ENCODE peak calls at places on chromosomes 11 and 22, in seven cellular contexts. One of them, this sample, is unnamed.

GRCh38 chr11:70495351-70496310 is 97.3 kb downstream of the CTTN start:
- DNase-seq in fibroblast of pulmonary artery: no peak
- DNase-seq in lung: no peak
- DNase-seq in GM12865: no peak
- DNase-seq in esophagus squamous epithelium: no peak
- DNase-seq in fibroblast of the aortic adventitia: no peak
- DNase-seq in heart left ventricle: no peak
- DNase-seq in this sample: no peak

GRCh38 chr11:7592706-7593105 is 78.9 kb downstream of the PPFIBP2 start:
- DNase-seq in fibroblast of pulmonary artery: peak; percentile 83
- DNase-seq in lung: peak; percentile 63
- DNase-seq in GM12865: peak; percentile 24
- DNase-seq in esophagus squamous epithelium: no peak
- DNase-seq in fibroblast of the aortic adventitia: peak; percentile 85
- DNase-seq in heart left ventricle: peak; percentile 72
- DNase-seq in this sample: no peak

GRCh38 chr11:126169291-126169690 is 42.2 kb downstream of the RPUSD4 start:
- DNase-seq in fibroblast of pulmonary artery: no peak
- DNase-seq in lung: no peak
- DNase-seq in GM12865: no peak
- DNase-seq in esophagus squamous epithelium: no peak
- DNase-seq in fibroblast of the aortic adventitia: no peak
- DNase-seq in heart left ventricle: no peak
- DNase-seq in this sample: no peak

GRCh38 chr11:129710423-129710822 is 105.2 kb upstream of the TMEM45B start:
- DNase-seq in fibroblast of pulmonary artery: no peak
- DNase-seq in lung: no peak
- DNase-seq in GM12865: no peak
- DNase-seq in esophagus squamous epithelium: no peak
- DNase-seq in fibroblast of the aortic adventitia: no peak
- DNase-seq in heart left ventricle: no peak
- DNase-seq in this sample: no peak

GRCh38 chr22:50737728-50738648 is at the start of gene ACR:
- DNase-seq in fibroblast of pulmonary artery: no peak
- DNase-seq in lung: no peak
- DNase-seq in GM12865: no peak
- DNase-seq in esophagus squamous epithelium: no peak
- DNase-seq in fibroblast of the aortic adventitia: no peak
- DNase-seq in heart left ventricle: no peak
- DNase-seq in this sample: no peak

GRCh38 chr22:37173709-37174108 is 14.3 kb downstream of the C1QTNF6 start:
- DNase-seq in fibroblast of pulmonary artery: peak; percentile 77
- DNase-seq in lung: no peak
- DNase-seq in GM12865: no peak
- DNase-seq in esophagus squamous epithelium: no peak
- DNase-seq in fibroblast of the aortic adventitia: peak; percentile 87
- DNase-seq in heart left ventricle: peak; percentile 60
- DNase-seq in this sample: no peak

GRCh38 chr11:44530413-44531115 is 34.9 kb upstream of the CD82 start:
- DNase-seq in fibroblast of pulmonary artery: peak; percentile 63
- DNase-seq in lung: no peak
- DNase-seq in GM12865: no peak
- DNase-seq in esophagus squamous epithelium: no peak
- DNase-seq in fibroblast of the aortic adventitia: peak; percentile 31
- DNase-seq in heart left ventricle: no peak
- DNase-seq in this sample: no peak

GRCh38 chr11:74533421-74533820 is 39.9 kb upstream of the LIPT2 start:
- DNase-seq in fibroblast of pulmonary artery: no peak
- DNase-seq in lung: no peak
- DNase-seq in GM12865: no peak
- DNase-seq in esophagus squamous epithelium: no peak
- DNase-seq in fibroblast of the aortic adventitia: no peak
- DNase-seq in heart left ventricle: no peak
- DNase-seq in this sample: no peak

GRCh38 chr22:24435861-24436351 is 8.5 kb downstream of the ADORA2A start:
- DNase-seq in fibroblast of pulmonary artery: peak; percentile 39
- DNase-seq in lung: no peak
- DNase-seq in GM12865: no peak
- DNase-seq in esophagus squamous epithelium: no peak
- DNase-seq in fibroblast of the aortic adventitia: peak; percentile 47
- DNase-seq in heart left ventricle: peak; percentile 40
- DNase-seq in this sample: peak; percentile 33

GRCh38 chr22:27110985-27111451 is 453.6 kb downstream of the MIAT start:
- DNase-seq in fibroblast of pulmonary artery: peak; percentile 53
- DNase-seq in lung: no peak
- DNase-seq in GM12865: no peak
- DNase-seq in esophagus squamous epithelium: no peak
- DNase-seq in fibroblast of the aortic adventitia: peak; percentile 75
- DNase-seq in heart left ventricle: no peak
- DNase-seq in this sample: peak; percentile 74

GRCh38 chr11:121347094-121347493 is 54.5 kb downstream of the SC5D start:
- DNase-seq in fibroblast of pulmonary artery: no peak
- DNase-seq in lung: no peak
- DNase-seq in GM12865: no peak
- DNase-seq in esophagus squamous epithelium: no peak
- DNase-seq in fibroblast of the aortic adventitia: no peak
- DNase-seq in heart left ventricle: no peak
- DNase-seq in this sample: no peak

GRCh38 chr11:128291043-128291442 is 296.3 kb downstream of the ETS1 start:
- DNase-seq in fibroblast of pulmonary artery: no peak
- DNase-seq in lung: no peak
- DNase-seq in GM12865: peak; percentile 24
- DNase-seq in esophagus squamous epithelium: no peak
- DNase-seq in fibroblast of the aortic adventitia: no peak
- DNase-seq in heart left ventricle: peak; percentile 23
- DNase-seq in this sample: no peak

GRCh38 chr11:133383689-133384088 is 148.6 kb downstream of the OPCML start:
- DNase-seq in fibroblast of pulmonary artery: no peak
- DNase-seq in lung: no peak
- DNase-seq in GM12865: no peak
- DNase-seq in esophagus squamous epithelium: no peak
- DNase-seq in fibroblast of the aortic adventitia: no peak
- DNase-seq in heart left ventricle: no peak
- DNase-seq in this sample: no peak

GRCh38 chr11:1852885-1853284 is at the start of gene LSP1:
- DNase-seq in fibroblast of pulmonary artery: no peak
- DNase-seq in lung: no peak
- DNase-seq in GM12865: peak; percentile 98
- DNase-seq in esophagus squamous epithelium: peak; percentile 59
- DNase-seq in fibroblast of the aortic adventitia: no peak
- DNase-seq in heart left ventricle: no peak
- DNase-seq in this sample: no peak

GRCh38 chr11:82864268-82864667 is 36.0 kb downstream of the PRCP start:
- DNase-seq in fibroblast of pulmonary artery: peak; percentile 71
- DNase-seq in lung: peak; percentile 52
- DNase-seq in GM12865: peak; percentile 52
- DNase-seq in esophagus squamous epithelium: no peak
- DNase-seq in fibroblast of the aortic adventitia: peak; percentile 60
- DNase-seq in heart left ventricle: peak; percentile 45
- DNase-seq in this sample: peak; percentile 36

GRCh38 chr11:16612801-16613400 is 125.5 kb upstream of the C11orf58 start:
- DNase-seq in fibroblast of pulmonary artery: no peak
- DNase-seq in lung: no peak
- DNase-seq in GM12865: no peak
- DNase-seq in esophagus squamous epithelium: no peak
- DNase-seq in fibroblast of the aortic adventitia: no peak
- DNase-seq in heart left ventricle: peak; percentile 21
- DNase-seq in this sample: no peak

GRCh38 chr11:32116668-32117067 is 25.8 kb downstream of the RCN1 start:
- DNase-seq in fibroblast of pulmonary artery: no peak
- DNase-seq in lung: no peak
- DNase-seq in GM12865: no peak
- DNase-seq in esophagus squamous epithelium: no peak
- DNase-seq in fibroblast of the aortic adventitia: no peak
- DNase-seq in heart left ventricle: no peak
- DNase-seq in this sample: peak; percentile 13

GRCh38 chr11:108727665-108728064 is 62.8 kb downstream of the DDX10 start:
- DNase-seq in fibroblast of pulmonary artery: no peak
- DNase-seq in lung: no peak
- DNase-seq in GM12865: peak; percentile 42
- DNase-seq in esophagus squamous epithelium: no peak
- DNase-seq in fibroblast of the aortic adventitia: no peak
- DNase-seq in heart left ventricle: no peak
- DNase-seq in this sample: no peak

DNA sequence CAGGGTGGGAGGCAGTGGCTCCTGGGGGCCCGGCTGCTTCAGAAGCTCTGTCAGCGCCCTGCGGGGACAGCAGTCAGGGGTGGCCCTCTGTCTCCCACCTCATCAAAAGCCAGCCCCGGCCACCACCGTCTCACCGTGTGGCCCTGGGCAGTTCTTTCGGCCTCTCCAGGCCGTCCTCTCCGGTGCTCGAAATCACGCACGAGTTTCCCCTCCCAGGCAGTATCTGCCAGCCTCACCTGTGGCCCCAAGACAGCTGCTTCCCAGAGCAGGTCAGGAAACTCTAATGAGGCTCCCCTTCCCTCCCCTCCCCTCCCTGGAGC is 3.6 kb downstream of the SHISA8 start:
- DNase-seq in fibroblast of pulmonary artery: no peak
- DNase-seq in lung: no peak
- DNase-seq in GM12865: no peak
- DNase-seq in esophagus squamous epithelium: no peak
- DNase-seq in fibroblast of the aortic adventitia: no peak
- DNase-seq in heart left ventricle: no peak
- DNase-seq in this sample: no peak
- H3K4me3 ChIP-seq in fibroblast of pulmonary artery: no peak overlapping the region
- H3K4me3 ChIP-seq in lung: no peak overlapping the region
- H3K4me3 ChIP-seq in GM12865: no peak overlapping the region
- H3K4me3 ChIP-seq in esophagus squamous epithelium: peak overlapping the region; percentile 41
- H3K4me3 ChIP-seq in fibroblast of the aortic adventitia: no peak overlapping the region
- H3K4me3 ChIP-seq in heart left ventricle: no peak overlapping the region
- H3K4me3 ChIP-seq in this sample: no peak overlapping the region

GRCh38 chr22:39254789-39255298 is 10.1 kb upstream of the PDGFB start:
- DNase-seq in fibroblast of pulmonary artery: peak; percentile 41
- DNase-seq in lung: no peak
- DNase-seq in GM12865: peak; percentile 89
- DNase-seq in esophagus squamous epithelium: no peak
- DNase-seq in fibroblast of the aortic adventitia: peak; percentile 44
- DNase-seq in heart left ventricle: peak; percentile 61
- DNase-seq in this sample: peak; percentile 32

GRCh38 chr22:39251762-39252460 is 7.1 kb upstream of the PDGFB start:
- DNase-seq in fibroblast of pulmonary artery: no peak
- DNase-seq in lung: no peak
- DNase-seq in GM12865: no peak
- DNase-seq in esophagus squamous epithelium: no peak
- DNase-seq in fibroblast of the aortic adventitia: no peak
- DNase-seq in heart left ventricle: no peak
- DNase-seq in this sample: peak; percentile 52

GRCh38 chr22:39254122-39254521 is 9.3 kb upstream of the PDGFB start:
- DNase-seq in fibroblast of pulmonary artery: no peak
- DNase-seq in lung: no peak
- DNase-seq in GM12865: no peak
- DNase-seq in esophagus squamous epithelium: no peak
- DNase-seq in fibroblast of the aortic adventitia: no peak
- DNase-seq in heart left ventricle: no peak
- DNase-seq in this sample: no peak

GRCh38 chr22:39252461-39253391 is 7.9 kb upstream of the PDGFB start:
- DNase-seq in fibroblast of pulmonary artery: no peak
- DNase-seq in lung: no peak
- DNase-seq in GM12865: no peak
- DNase-seq in esophagus squamous epithelium: no peak
- DNase-seq in fibroblast of the aortic adventitia: no peak
- DNase-seq in heart left ventricle: no peak
- DNase-seq in this sample: no peak

DNA sequence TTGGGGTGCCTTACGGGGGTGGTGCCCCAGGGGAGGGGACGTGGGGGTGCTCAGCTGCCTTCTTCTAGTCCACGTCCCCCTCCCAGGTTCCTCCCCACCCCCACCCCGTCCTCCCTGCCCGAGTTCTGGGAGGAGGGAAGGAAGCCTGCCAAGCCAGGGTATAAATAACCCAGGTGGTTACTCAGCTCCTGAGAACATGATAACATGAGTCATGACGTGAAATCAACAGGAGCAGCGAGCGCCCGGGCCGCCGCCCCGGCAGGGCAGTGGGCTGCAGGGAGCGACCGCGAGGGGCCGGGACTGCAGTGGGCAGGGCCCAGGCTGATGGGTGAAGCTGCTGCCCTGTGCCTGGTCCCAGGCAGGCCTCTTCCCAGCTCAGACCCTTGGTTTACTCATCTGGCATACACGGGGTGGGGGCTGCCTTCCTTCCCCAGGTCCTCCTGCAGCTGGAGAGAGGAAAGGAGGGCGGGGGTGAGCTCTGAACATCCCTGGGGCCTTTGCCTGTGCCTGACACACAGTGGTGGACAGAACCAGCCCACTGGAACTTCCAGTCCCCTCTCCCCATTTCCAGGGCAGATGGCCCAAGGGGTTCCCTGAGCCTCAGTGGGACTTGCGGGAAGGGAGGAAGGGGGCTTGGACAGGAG is 8.8 kb upstream of the PDGFB start:
- DNase-seq in fibroblast of pulmonary artery: peak; percentile 72
- DNase-seq in lung: no peak
- DNase-seq in GM12865: peak; percentile 45
- DNase-seq in esophagus squamous epithelium: no peak
- DNase-seq in fibroblast of the aortic adventitia: peak; percentile 80
- DNase-seq in heart left ventricle: peak; percentile 82
- DNase-seq in this sample: peak; percentile 86
- TF ChIP-seq CTCF in fibroblast of pulmonary artery: no peak
- TF ChIP-seq CTCF in lung: no peak
- TF ChIP-seq CTCF in GM12865: no peak
- TF ChIP-seq CTCF in esophagus squamous epithelium: no peak
- TF ChIP-seq CTCF in fibroblast of the aortic adventitia: no peak
- TF ChIP-seq CTCF in heart left ventricle: no peak
- TF ChIP-seq CTCF in this sample: no peak

GRCh38 chr11:114258696-114259095 is 37.5 kb upstream of the NNMT start:
- DNase-seq in fibroblast of pulmonary artery: no peak
- DNase-seq in lung: no peak
- DNase-seq in GM12865: no peak
- DNase-seq in esophagus squamous epithelium: no peak
- DNase-seq in fibroblast of the aortic adventitia: no peak
- DNase-seq in heart left ventricle: no peak
- DNase-seq in this sample: no peak
- H3K4me3 ChIP-seq in fibroblast of pulmonary artery: no peak overlapping the region
- H3K4me3 ChIP-seq in lung: no peak overlapping the region
- H3K4me3 ChIP-seq in GM12865: no peak overlapping the region
- H3K4me3 ChIP-seq in esophagus squamous epithelium: peak overlapping the region; percentile 30
- H3K4me3 ChIP-seq in fibroblast of the aortic adventitia: no peak overlapping the region
- H3K4me3 ChIP-seq in heart left ventricle: peak overlapping the region; percentile 5
- H3K4me3 ChIP-seq in this sample: no peak overlapping the region

DNA sequence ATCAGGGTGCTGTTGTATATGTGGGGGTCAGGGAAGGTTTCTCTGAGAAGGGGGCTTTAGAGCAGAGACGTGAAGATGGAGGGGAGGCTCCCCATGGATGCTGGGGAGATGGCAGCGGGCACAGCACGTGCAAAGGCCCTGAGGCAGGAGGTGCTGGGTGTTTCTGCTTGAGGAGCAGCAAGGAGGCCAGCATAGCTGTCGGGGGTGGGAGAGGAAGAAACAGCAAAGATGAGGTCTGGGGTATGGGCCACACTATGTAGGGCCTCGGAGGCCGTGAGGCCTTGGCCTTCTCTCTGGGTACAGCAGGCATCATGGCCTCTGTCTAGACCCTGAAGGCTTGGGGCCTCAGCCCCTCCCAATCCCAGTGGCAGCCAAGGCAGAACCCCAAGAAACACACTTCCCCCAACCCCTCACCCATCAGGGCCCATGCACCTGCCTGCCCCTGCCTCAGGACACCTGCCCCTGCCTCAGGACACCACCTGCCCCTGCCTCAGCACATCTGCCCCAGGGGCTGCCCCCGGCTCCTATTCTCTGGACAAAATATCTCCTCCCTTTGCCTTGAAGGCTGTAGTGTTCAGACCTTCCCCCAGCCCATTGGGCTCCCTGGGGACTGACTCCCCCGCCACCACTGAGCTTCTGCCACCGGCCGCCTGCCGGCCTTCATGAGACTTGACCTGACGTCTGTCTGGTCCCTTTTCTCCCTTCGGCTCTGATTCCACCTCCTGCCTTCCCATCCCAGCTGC is 6.2 kb downstream of the ALDH3B1 start:
- DNase-seq in fibroblast of pulmonary artery: no peak
- DNase-seq in lung: no peak
- DNase-seq in GM12865: no peak
- DNase-seq in esophagus squamous epithelium: no peak
- DNase-seq in fibroblast of the aortic adventitia: no peak
- DNase-seq in heart left ventricle: no peak
- DNase-seq in this sample: no peak
- TF ChIP-seq CTCF in fibroblast of pulmonary artery: no peak
- TF ChIP-seq CTCF in lung: no peak
- TF ChIP-seq CTCF in GM12865: no peak
- TF ChIP-seq CTCF in esophagus squamous epithelium: no peak
- TF ChIP-seq CTCF in fibroblast of the aortic adventitia: no peak
- TF ChIP-seq CTCF in heart left ventricle: no peak
- TF ChIP-seq CTCF in this sample: no peak